ENCODE peak calls at places on chromosomes 7 and 10, in seven cellular contexts. One of them, this sample, is unnamed.

GRCh38 chr10:21926358-21926890 is 77.1 kb downstream of the DNAJC1 start:
- DNase-seq in K562: no peak
- DNase-seq in A549: peak; percentile 9
- DNase-seq in HCT116: no peak
- DNase-seq in sigmoid colon: no peak
- DNase-seq in stomach: no peak
- DNase-seq in body of pancreas: no peak
- DNase-seq in this sample: no peak

GRCh38 chr10:77620731-77621130 is 16.9 kb downstream of the KCNMA1 start:
- DNase-seq in stomach: no peak
- DNase-seq in K562: no peak
- DNase-seq in body of pancreas: no peak
- DNase-seq in sigmoid colon: no peak
- DNase-seq in A549: no peak
- DNase-seq in HCT116: no peak
- DNase-seq in this sample: no peak

GRCh38 chr7:55405856-55406541 is 40.9 kb downstream of the LANCL2 start:
- DNase-seq in K562: no peak
- DNase-seq in body of pancreas: peak; percentile 75
- DNase-seq in sigmoid colon: no peak
- DNase-seq in HCT116: no peak
- DNase-seq in stomach: peak; percentile 41
- DNase-seq in A549: no peak
- DNase-seq in this sample: no peak

GRCh38 chr10:101272229-101272868 is 43.1 kb upstream of the LBX1 start:
- DNase-seq in stomach: peak; percentile 66
- DNase-seq in sigmoid colon: peak; percentile 70
- DNase-seq in body of pancreas: peak; percentile 73
- DNase-seq in K562: peak; percentile 63
- DNase-seq in A549: peak; percentile 68
- DNase-seq in HCT116: peak; percentile 69
- DNase-seq in this sample: peak; percentile 48

GRCh38 chr7:4078580-4078979 is 603.5 kb upstream of the FOXK1 start:
- DNase-seq in stomach: peak; percentile 5
- DNase-seq in body of pancreas: no peak
- DNase-seq in sigmoid colon: no peak
- DNase-seq in K562: no peak
- DNase-seq in HCT116: no peak
- DNase-seq in A549: no peak
- DNase-seq in this sample: no peak

GRCh38 chr10:30051220-30051619 is 8.2 kb downstream of the JCAD start:
- DNase-seq in K562: no peak
- DNase-seq in A549: no peak
- DNase-seq in sigmoid colon: no peak
- DNase-seq in HCT116: no peak
- DNase-seq in body of pancreas: no peak
- DNase-seq in stomach: no peak
- DNase-seq in this sample: no peak

GRCh38 chr7:25847331-25848070 is 304.5 kb upstream of the NFE2L3 start:
- DNase-seq in HCT116: no peak
- DNase-seq in sigmoid colon: no peak
- DNase-seq in stomach: no peak
- DNase-seq in K562: no peak
- DNase-seq in body of pancreas: no peak
- DNase-seq in A549: peak; percentile 33
- DNase-seq in this sample: no peak

GRCh38 chr7:156820445-156821063 is 72.4 kb downstream of the LMBR1 start:
- DNase-seq in sigmoid colon: no peak
- DNase-seq in stomach: no peak
- DNase-seq in A549: no peak
- DNase-seq in K562: peak; percentile 35
- DNase-seq in body of pancreas: no peak
- DNase-seq in HCT116: no peak
- DNase-seq in this sample: no peak

DNA sequence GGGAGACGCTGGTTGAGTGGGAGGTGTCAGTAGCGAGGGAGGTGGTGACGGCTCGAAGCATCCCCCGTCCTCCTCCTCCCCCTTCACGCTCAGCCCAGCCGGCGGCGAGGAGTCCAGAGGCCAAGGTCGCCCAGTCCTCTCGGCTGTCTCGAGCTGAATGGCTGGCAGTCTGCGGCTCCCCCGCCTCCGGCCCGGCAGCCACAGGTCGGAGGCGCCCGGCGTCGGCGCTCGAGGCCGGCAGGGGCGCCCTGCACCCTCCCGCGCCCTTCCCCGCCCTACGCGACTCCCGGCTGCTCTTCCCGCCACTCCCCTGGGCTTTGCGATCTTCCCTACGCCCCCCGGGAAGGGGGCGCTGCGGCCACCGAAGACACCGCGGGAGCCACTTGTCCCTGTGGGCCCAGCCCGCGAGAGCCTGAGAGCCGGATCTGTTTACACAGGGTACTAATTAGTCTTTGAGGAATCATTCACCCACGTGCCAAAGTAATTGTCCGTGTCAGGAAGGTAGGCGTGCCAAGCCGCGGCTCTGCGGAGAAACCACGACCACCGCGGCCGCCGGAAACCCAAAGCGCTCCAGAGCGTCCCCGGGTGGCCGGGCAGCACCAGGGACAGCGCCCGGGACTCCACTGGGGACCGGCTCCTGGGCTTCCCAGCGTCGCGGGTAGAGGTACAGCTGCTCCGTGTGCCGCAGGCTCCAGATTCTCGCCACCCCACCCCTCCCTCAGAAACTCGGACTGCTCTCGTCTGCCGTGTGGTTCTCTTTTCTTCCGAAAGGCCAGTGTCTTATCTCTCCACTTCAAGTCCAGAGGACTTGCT is at the start of gene NXPH1:
- DNase-seq in A549: no peak
- DNase-seq in body of pancreas: peak; percentile 51
- DNase-seq in stomach: no peak
- DNase-seq in sigmoid colon: no peak
- DNase-seq in HCT116: no peak
- DNase-seq in K562: peak; percentile 67
- DNase-seq in this sample: no peak
- H3K4me3 ChIP-seq in A549: peak within 1 kb of the TSS; percentile 23
- H3K4me3 ChIP-seq in body of pancreas: no peak within 1 kb of the TSS
- H3K4me3 ChIP-seq in stomach: no peak within 1 kb of the TSS
- H3K4me3 ChIP-seq in sigmoid colon: no peak within 1 kb of the TSS
- H3K4me3 ChIP-seq in HCT116: no peak within 1 kb of the TSS
- H3K4me3 ChIP-seq in K562: peak within 1 kb of the TSS; percentile 26
- H3K4me3 ChIP-seq in this sample: no peak within 1 kb of the TSS

GRCh38 chr10:102407641-102407943 is 11.0 kb downstream of the PSD start:
- DNase-seq in stomach: no peak
- DNase-seq in HCT116: no peak
- DNase-seq in body of pancreas: no peak
- DNase-seq in K562: no peak
- DNase-seq in sigmoid colon: no peak
- DNase-seq in A549: no peak
- DNase-seq in this sample: no peak

GRCh38 chr10:102404361-102405107 is 9.0 kb downstream of the NFKB2 start:
- DNase-seq in HCT116: no peak
- DNase-seq in A549: no peak
- DNase-seq in sigmoid colon: no peak
- DNase-seq in K562: no peak
- DNase-seq in stomach: no peak
- DNase-seq in body of pancreas: no peak
- DNase-seq in this sample: no peak

GRCh38 chr10:102405632-102406031 is 10.1 kb downstream of the NFKB2 start:
- DNase-seq in body of pancreas: no peak
- DNase-seq in stomach: no peak
- DNase-seq in sigmoid colon: no peak
- DNase-seq in HCT116: no peak
- DNase-seq in A549: no peak
- DNase-seq in K562: no peak
- DNase-seq in this sample: no peak

GRCh38 chr10:102403115-102403514 is 7.6 kb downstream of the NFKB2 start:
- DNase-seq in HCT116: no peak
- DNase-seq in sigmoid colon: no peak
- DNase-seq in body of pancreas: no peak
- DNase-seq in K562: no peak
- DNase-seq in stomach: no peak
- DNase-seq in A549: no peak
- DNase-seq in this sample: no peak

GRCh38 chr10:102405108-102405561 is 9.6 kb downstream of the NFKB2 start:
- DNase-seq in A549: no peak
- DNase-seq in body of pancreas: no peak
- DNase-seq in K562: no peak
- DNase-seq in HCT116: no peak
- DNase-seq in sigmoid colon: no peak
- DNase-seq in stomach: no peak
- DNase-seq in this sample: no peak
- TF ChIP-seq POLR2A in A549: no peak
- TF ChIP-seq POLR2A in body of pancreas: no peak
- TF ChIP-seq POLR2A in K562: no peak
- TF ChIP-seq POLR2A in HCT116: no peak
- TF ChIP-seq POLR2A in sigmoid colon: no peak
- TF ChIP-seq POLR2A in stomach: no peak
- TF ChIP-seq POLR2A in this sample: no peak

GRCh38 chr10:35379226-35380137 is 43.2 kb downstream of the CCNY start:
- DNase-seq in A549: no peak
- DNase-seq in body of pancreas: no peak
- DNase-seq in HCT116: no peak
- DNase-seq in K562: peak; percentile 92
- DNase-seq in stomach: no peak
- DNase-seq in sigmoid colon: no peak
- DNase-seq in this sample: no peak
- H3K4me3 ChIP-seq in A549: no peak overlapping the region
- H3K4me3 ChIP-seq in body of pancreas: no peak overlapping the region
- H3K4me3 ChIP-seq in HCT116: no peak overlapping the region
- H3K4me3 ChIP-seq in K562: peak overlapping the region; percentile 27
- H3K4me3 ChIP-seq in stomach: no peak overlapping the region
- H3K4me3 ChIP-seq in sigmoid colon: no peak overlapping the region
- H3K4me3 ChIP-seq in this sample: no peak overlapping the region

GRCh38 chr10:80320377-80320776 is 30.9 kb upstream of the MAT1A start:
- DNase-seq in sigmoid colon: no peak
- DNase-seq in stomach: no peak
- DNase-seq in A549: no peak
- DNase-seq in HCT116: no peak
- DNase-seq in body of pancreas: no peak
- DNase-seq in K562: no peak
- DNase-seq in this sample: no peak
- TF ChIP-seq POLR2A in sigmoid colon: no peak
- TF ChIP-seq POLR2A in stomach: no peak
- TF ChIP-seq POLR2A in A549: no peak
- TF ChIP-seq POLR2A in HCT116: no peak
- TF ChIP-seq POLR2A in body of pancreas: no peak
- TF ChIP-seq POLR2A in K562: no peak
- TF ChIP-seq POLR2A in this sample: no peak

DNA sequence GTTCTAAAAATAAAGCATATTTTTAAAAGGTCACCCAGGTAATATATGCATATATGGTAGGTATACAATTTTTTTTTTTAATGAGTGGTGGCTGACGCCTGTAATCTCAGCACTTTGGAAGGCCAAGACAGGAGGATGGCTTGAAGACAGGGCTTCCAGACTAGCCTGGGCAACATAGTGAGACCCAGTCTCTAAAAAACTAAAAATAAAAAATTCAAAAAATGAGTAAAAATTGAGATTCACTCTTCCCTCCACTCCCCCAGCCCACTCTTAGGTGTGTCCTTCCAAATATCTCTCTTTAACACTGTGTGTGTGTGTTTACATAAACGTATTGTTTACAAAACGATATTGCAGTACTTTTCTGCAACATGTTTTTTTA is 929 bp upstream of the ANXA11 start:
- DNase-seq in K562: no peak
- DNase-seq in HCT116: no peak
- DNase-seq in sigmoid colon: no peak
- DNase-seq in body of pancreas: no peak
- DNase-seq in stomach: no peak
- DNase-seq in A549: no peak
- DNase-seq in this sample: no peak
- H3K4me3 ChIP-seq in K562: no peak overlapping the region
- H3K4me3 ChIP-seq in HCT116: peak overlapping the region; percentile 87
- H3K4me3 ChIP-seq in sigmoid colon: no peak overlapping the region
- H3K4me3 ChIP-seq in body of pancreas: no peak overlapping the region
- H3K4me3 ChIP-seq in stomach: no peak overlapping the region
- H3K4me3 ChIP-seq in A549: peak overlapping the region; percentile 95
- H3K4me3 ChIP-seq in this sample: no peak overlapping the region

DNA sequence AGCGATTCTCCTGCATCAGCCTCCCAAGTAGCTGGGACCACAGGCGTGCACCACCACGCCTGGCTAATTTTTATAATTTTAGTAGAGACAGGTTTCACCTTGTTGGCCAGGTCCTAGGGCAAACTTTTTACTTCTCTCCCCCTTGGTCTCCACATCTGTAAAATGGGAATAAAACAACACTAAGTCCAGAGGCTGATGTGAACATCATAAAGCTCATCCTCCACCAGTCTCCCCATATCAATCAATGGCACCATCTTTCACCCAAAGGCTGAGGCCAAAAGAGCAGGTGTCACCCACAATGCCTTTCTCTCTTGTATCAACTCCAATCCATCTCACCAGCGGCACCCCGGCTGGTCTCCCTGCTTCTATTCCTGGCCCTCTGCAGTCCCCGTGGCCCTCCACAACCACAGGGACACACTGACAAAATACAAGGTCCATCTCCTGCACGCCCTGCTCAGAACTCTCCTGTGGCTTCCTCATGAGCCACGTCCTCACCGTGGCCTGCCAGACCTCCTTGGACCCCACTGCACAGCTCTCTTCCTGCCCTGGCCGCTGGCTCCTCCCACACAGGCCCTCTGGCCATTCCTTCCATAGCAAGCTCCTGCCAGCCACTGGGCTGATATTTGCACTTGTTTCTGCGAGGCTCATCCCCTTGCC is 179.0 kb downstream of the FAM107B start:
- DNase-seq in stomach: no peak
- DNase-seq in K562: no peak
- DNase-seq in sigmoid colon: no peak
- DNase-seq in body of pancreas: no peak
- DNase-seq in HCT116: no peak
- DNase-seq in A549: no peak
- DNase-seq in this sample: no peak
- TF ChIP-seq POLR2A in stomach: no peak
- TF ChIP-seq POLR2A in K562: no peak
- TF ChIP-seq POLR2A in sigmoid colon: no peak
- TF ChIP-seq POLR2A in body of pancreas: no peak
- TF ChIP-seq POLR2A in HCT116: no peak
- TF ChIP-seq POLR2A in A549: no peak
- TF ChIP-seq POLR2A in this sample: no peak